ENCODE peak calls at places on chromosome 7, in seven cellular contexts. O is lower lobe of right lung, J is thoracic aorta, K is pancreas, F is neural progenitor cell, T is foreskin fibroblast, W is cardiac fibroblast. M is an unnamed sample.

GRCh38 chr7:13057462-13058200 is 370.2 kb downstream of the ARL4A start:
- DNase-seq in O (no peak), J (no peak), K (no peak), F (no peak), T (no peak), W (peak), M (no peak)

GRCh38 chr7:78635394-78635793 is 818.1 kb downstream of the MAGI2 start:
- DNase-seq in O (no peak), J (no peak), K (no peak), F (no peak), T (peak), W (peak), M (peak)

GRCh38 chr7:157670490-157671357 is 333.9 kb downstream of the DNAJB6 start:
- DNase-seq in O (no peak), J (no peak), K (no peak), F (no peak), T (peak), W (no peak), M (peak)

GRCh38 chr7:7354674-7355073 is 172.3 kb downstream of the C1GALT1 start:
- DNase-seq in O (no peak), J (no peak), K (no peak), F (no peak), T (no peak), W (no peak), M (no peak)

GRCh38 chr7:83562960-83563359 is 86.0 kb downstream of the SEMA3E start:
- DNase-seq in O (no peak), J (no peak), K (no peak), F (no peak), T (no peak), W (no peak), M (no peak)

GRCh38 chr7:99124636-99125504 is 19.0 kb downstream of the SMURF1 start:
- DNase-seq in O (no peak), J (no peak), K (no peak), F (no peak), T (no peak), W (peak), M (no peak)

GRCh38 chr7:75971309-75971960 is 23.0 kb downstream of the TMEM120A start:
- DNase-seq in O (no peak), J (no peak), K (no peak), F (no peak), T (no peak), W (no peak), M (no peak)

GRCh38 chr7:142813262-142813661 is 41.6 kb upstream of the EPHB6 start:
- DNase-seq in O (no peak), J (no peak), K (no peak), F (no peak), T (peak), W (peak), M (peak)

GRCh38 chr7:111708072-111708471 is 145.8 kb upstream of the IMMP2L start:
- DNase-seq in O (no peak), J (no peak), K (no peak), F (no peak), T (peak), W (no peak), M (peak)

GRCh38 chr7:140196361-140197217 is 19.8 kb upstream of the KDM7A start:
- DNase-seq in O (no peak), J (no peak), K (no peak), F (no peak), T (peak), W (peak), M (peak)

GRCh38 chr7:92057375-92057774 is 76.9 kb downstream of the CYP51A1 start:
- DNase-seq in O (no peak), J (no peak), K (no peak), F (peak), T (no peak), W (no peak), M (no peak)

GRCh38 chr7:141231018-141231792 is 157.3 kb downstream of the TMEM178B start:
- DNase-seq in O (no peak), J (no peak), K (no peak), F (peak), T (no peak), W (peak), M (peak)

GRCh38 chr7:5508698-5509097 is 85.1 kb upstream of the TNRC18 start:
- DNase-seq in O (no peak), J (no peak), K (no peak), F (no peak), T (no peak), W (no peak), M (no peak)

GRCh38 chr7:139035588-139036353 is at the start of gene ZC3HAV1L:
- DNase-seq in O (peak), J (no peak), K (peak), F (peak), T (peak), W (peak), M (peak)

GRCh38 chr7:17304926-17305325 is 6.5 kb downstream of the AHR start:
- DNase-seq in O (no peak), J (no peak), K (no peak), F (no peak), T (peak), W (peak), M (peak)

GRCh38 chr7:50185188-50185587 is 92.1 kb upstream of the ZPBP start:
- DNase-seq in O (peak), J (no peak), K (no peak), F (no peak), T (no peak), W (no peak), M (no peak)

GRCh38 chr7:47535033-47535703 is 46.7 kb downstream of the TNS3 start:
- DNase-seq in O (no peak), J (no peak), K (no peak), F (peak), T (peak), W (no peak), M (peak)

GRCh38 chr7:24923172-24923865 is 56.7 kb downstream of the OSBPL3 start:
- DNase-seq in O (no peak), J (no peak), K (no peak), F (no peak), T (peak), W (no peak), M (no peak)

GRCh38 chr7:91603707-91604106 is 276.8 kb downstream of the MTERF1 start:
- DNase-seq in O (no peak), J (no peak), K (no peak), F (no peak), T (no peak), W (no peak), M (no peak)

GRCh38 chr7:28990200-28990960 is 32.2 kb upstream of the TRIL start:
- DNase-seq in O (no peak), J (no peak), K (no peak), F (peak), T (peak), W (peak), M (peak)

GRCh38 chr7:11779864-11780263 is 52.1 kb downstream of the THSD7A start:
- DNase-seq in O (no peak), J (no peak), K (no peak), F (no peak), T (no peak), W (no peak), M (no peak)

GRCh38 chr7:159046300-159046699 is 98.4 kb downstream of the VIPR2 start:
- DNase-seq in O (no peak), J (no peak), K (no peak), F (no peak), T (no peak), W (no peak), M (no peak)

GRCh38 chr7:100611983-100612729 is at the start of gene MOSPD3:
- DNase-seq in O (peak), J (peak), K (peak), F (peak), T (peak), W (peak), M (peak)

GRCh38 chr7:52708846-52709245 is 326.6 kb upstream of the POM121L12 start:
- DNase-seq in O (no peak), J (no peak), K (no peak), F (no peak), T (no peak), W (no peak), M (no peak)

GRCh38 chr7:123047955-123048354 is 52.5 kb upstream of the TAS2R16 start:
- DNase-seq in O (no peak), J (no peak), K (no peak), F (no peak), T (no peak), W (no peak), M (no peak)

GRCh38 chr7:111050885-111051416 is 40.0 kb upstream of the LRRN3 start:
- DNase-seq in O (no peak), J (no peak), K (no peak), F (no peak), T (no peak), W (peak), M (no peak)

GRCh38 chr7:148503900-148504487 is 86.6 kb upstream of the C7orf33 start:
- DNase-seq in O (no peak), J (no peak), K (no peak), F (peak), T (peak), W (peak), M (peak)

GRCh38 chr7:99393363-99394187 is 14.8 kb downstream of the PDAP1 start:
- DNase-seq in O (no peak), J (no peak), K (no peak), F (peak), T (peak), W (no peak), M (no peak)

GRCh38 chr7:24908757-24909156 is 71.2 kb downstream of the OSBPL3 start:
- DNase-seq in O (no peak), J (no peak), K (no peak), F (no peak), T (no peak), W (no peak), M (no peak)

GRCh38 chr7:130943336-130943901 is 209.4 kb upstream of the KLF14 start:
- DNase-seq in O (no peak), J (no peak), K (no peak), F (no peak), T (peak), W (peak), M (peak)

GRCh38 chr7:130944997-130945396 is 211.0 kb upstream of the KLF14 start:
- DNase-seq in O (no peak), J (no peak), K (no peak), F (no peak), T (no peak), W (no peak), M (no peak)

GRCh38 chr7:130942211-130942964 is 208.4 kb upstream of the KLF14 start:
- DNase-seq in O (no peak), J (no peak), K (peak), F (no peak), T (peak), W (peak), M (peak)

GRCh38 chr7:130945411-130945811 is 211.4 kb upstream of the KLF14 start:
- DNase-seq in O (no peak), J (no peak), K (no peak), F (no peak), T (no peak), W (no peak), M (no peak)

GRCh38 chr7:130943981-130944380 is 210.0 kb upstream of the KLF14 start:
- DNase-seq in O (no peak), J (no peak), K (no peak), F (no peak), T (no peak), W (peak), M (no peak)
- H3K4me3 ChIP-seq in O (peak), J (peak), K (no peak), F (no peak), T (no peak), W (no peak), M (no peak)

DNA sequence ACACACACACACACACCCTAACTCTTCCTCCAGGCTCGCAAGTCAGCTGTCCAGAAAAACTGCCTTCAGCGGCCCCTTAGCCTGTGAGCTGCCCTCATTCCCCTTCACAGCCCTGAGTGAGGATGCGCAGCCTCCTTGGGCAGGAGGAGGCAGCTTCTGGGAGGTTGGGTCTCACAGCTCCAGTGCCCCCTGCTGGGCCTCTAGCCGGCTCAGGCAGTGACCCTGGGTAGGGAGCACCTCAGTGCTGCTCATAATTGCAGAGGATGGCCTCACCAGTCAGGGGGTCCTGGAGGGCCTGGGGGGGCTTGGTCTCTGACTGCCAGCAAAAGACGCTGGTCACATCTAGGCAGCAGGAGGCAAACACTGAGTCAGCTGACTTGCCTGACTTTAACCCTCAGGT is 43.7 kb downstream of the ZNF273 start:
- DNase-seq in O (no peak), J (no peak), K (no peak), F (peak), T (no peak), W (no peak), M (peak)
- TF ChIP-seq CTCF in O (no peak), J (no peak), K (no peak), F (peak), T (no peak), W (peak), M (peak)

DNA sequence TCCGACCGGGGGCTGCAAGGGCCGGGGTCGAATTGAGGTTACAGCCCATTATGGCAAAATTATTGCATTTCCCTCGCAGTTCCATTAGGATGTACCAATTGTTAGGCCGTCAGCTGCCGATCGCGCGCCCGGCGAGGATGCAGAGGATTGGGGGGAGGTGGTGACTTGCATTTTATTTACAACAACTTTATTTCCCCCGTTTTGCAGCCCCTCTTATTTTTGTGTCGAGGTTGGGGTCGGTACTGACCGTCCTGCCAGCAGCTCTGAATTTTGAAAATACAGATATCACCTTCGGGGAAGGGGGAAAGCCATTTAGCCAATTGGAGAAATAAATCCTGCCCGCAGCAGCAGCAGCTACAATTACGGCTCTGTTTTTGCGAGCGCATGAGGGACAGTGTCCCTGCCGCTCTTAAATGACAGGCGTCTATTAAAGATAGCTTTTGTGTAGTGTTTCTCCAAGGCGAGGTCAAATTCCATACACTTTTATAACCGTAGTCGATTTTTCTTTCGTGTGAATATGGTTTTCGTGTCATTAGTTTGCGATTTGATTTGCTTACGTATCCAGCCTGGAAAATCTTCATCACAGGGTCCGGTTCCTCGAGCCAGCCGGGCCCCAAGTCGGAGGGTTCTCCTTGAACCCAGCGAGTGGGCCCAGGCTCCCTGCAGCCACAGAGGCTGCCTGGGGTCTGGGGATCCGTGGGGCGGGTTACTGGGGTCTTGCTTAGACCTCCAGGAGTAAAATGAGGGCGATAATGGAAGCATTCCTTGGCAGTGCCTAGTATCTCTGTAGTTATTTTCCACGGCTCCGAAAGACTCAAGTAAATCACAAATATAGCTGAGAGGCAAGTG is 693 bp upstream of the HOXA5 start:
- DNase-seq in O (no peak), J (no peak), K (no peak), F (no peak), T (no peak), W (no peak), M (peak)
- H3K4me3 ChIP-seq in O (peak), J (peak), K (no peak), F (no peak), T (no peak), W (no peak), M (peak)

GRCh38 chr7:128033246-128033645 is 2.0 kb upstream of the LRRC4 start:
- DNase-seq in O (no peak), J (no peak), K (no peak), F (no peak), T (no peak), W (no peak), M (no peak)

GRCh38 chr7:128030263-128030998 is 806 bp downstream of the LRRC4 start:
- DNase-seq in O (no peak), J (no peak), K (no peak), F (peak), T (no peak), W (no peak), M (no peak)

GRCh38 chr7:128030999-128031681 is at the start of gene LRRC4:
- DNase-seq in O (peak), J (no peak), K (no peak), F (peak), T (peak), W (peak), M (peak)

GRCh38 chr7:128032605-128033235 is 1.5 kb upstream of the LRRC4 start:
- DNase-seq in O (peak), J (no peak), K (no peak), F (no peak), T (peak), W (peak), M (no peak)

DNA sequence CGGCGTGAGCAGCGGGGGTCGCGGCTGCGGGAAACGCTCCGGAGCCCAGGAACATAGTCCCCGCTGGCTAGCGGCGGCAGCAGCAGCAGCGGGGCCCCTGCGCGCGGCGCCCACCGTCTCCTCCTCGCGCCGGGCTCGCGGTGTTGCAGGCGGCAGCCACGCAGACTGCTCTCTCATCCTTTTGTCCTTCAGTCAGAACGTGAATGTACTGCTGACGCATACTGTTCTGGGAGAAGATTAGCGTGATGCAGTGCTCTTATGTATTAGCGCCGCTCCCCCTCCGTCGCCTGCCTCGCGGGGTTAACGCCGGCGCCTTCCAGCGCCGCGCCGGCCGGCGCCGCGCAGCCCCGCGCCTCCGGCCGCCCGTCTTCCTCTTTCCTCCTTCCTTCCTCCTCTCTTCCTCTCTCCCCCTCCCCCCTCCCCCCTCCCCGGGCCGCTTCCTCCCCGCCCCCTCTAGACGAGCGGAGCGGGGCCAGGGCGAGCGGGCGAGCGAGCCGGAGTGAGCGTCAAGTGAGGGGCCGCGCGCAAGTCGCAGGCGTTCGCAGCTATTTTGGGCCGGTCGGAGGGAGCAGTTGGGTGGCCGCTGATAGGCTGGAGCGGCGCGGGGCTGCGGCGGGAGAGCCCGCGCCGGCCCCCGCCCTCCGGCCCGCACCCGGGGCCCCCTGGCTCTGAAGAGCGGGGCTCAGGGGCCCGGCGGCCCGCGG is 816 bp upstream of the LRRC4 start:
- DNase-seq in O (peak), J (no peak), K (no peak), F (peak), T (peak), W (peak), M (peak)
- TF ChIP-seq CTCF in O (peak), J (peak), K (no peak), F (peak), T (no peak), W (peak), M (no peak)

GRCh38 chr7:837001-837400 is 4.7 kb downstream of the SUN1 start:
- DNase-seq in O (no peak), J (no peak), K (no peak), F (no peak), T (no peak), W (no peak), M (no peak)

GRCh38 chr7:834277-834676 is 2.0 kb downstream of the SUN1 start:
- DNase-seq in O (no peak), J (no peak), K (no peak), F (no peak), T (no peak), W (no peak), M (no peak)

GRCh38 chr7:835021-835420 is 2.7 kb downstream of the SUN1 start:
- DNase-seq in O (peak), J (no peak), K (no peak), F (no peak), T (no peak), W (no peak), M (no peak)

GRCh38 chr7:836429-836828 is 4.2 kb downstream of the SUN1 start:
- DNase-seq in O (no peak), J (no peak), K (no peak), F (peak), T (peak), W (peak), M (peak)

GRCh38 chr7:835491-836401 is 3.5 kb downstream of the SUN1 start:
- DNase-seq in O (peak), J (no peak), K (no peak), F (no peak), T (no peak), W (no peak), M (peak)
- H3K4me3 ChIP-seq in O (no peak), J (no peak), K (no peak), F (no peak), T (no peak), W (no peak), M (no peak)

DNA sequence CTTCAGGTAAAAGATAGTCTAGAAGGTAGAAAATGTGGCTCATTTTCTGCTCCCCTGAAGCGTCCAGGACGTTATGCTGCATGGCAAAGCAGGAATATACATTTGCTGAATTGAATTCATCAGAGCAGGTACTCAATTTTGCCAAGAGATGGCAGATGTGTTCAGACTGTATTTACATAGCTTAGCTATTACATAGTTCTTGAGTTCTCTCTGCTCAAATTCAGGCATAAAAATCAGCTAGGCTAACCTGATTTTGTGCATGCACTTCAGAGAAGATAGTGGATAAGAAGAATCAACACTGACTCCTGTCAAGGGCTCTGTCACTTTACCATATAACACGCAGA is 209.2 kb upstream of the FAM3C start:
- DNase-seq in O (no peak), J (no peak), K (no peak), F (no peak), T (no peak), W (peak), M (peak)
- TF ChIP-seq CTCF in O (no peak), J (no peak), K (no peak), F (peak), T (no peak), W (peak), M (peak)

GRCh38 chr7:38232475-38233366 is 40.7 kb downstream of the TARP start:
- DNase-seq in O (peak), J (no peak), K (no peak), F (no peak), T (no peak), W (no peak), M (peak)
- H3K4me3 ChIP-seq in O (no peak), J (no peak), K (no peak), F (no peak), T (no peak), W (no peak), M (no peak)

M was measured in fibroblast of mammary gland.